ENCODE peak calls at places on chromosomes 13 and 19, in six cellular contexts. W, J, R, P, G and X are unnamed samples.

GRCh38 chr19:2186071-2186846 is 22.5 kb downstream of the DOT1L start:
- DNase-seq in W (no peak), J (peak; percentile 89), R (no peak), P (peak; percentile 70), G (peak; percentile 91), X (no peak)

GRCh38 chr19:19321143-19321577 is 531 bp downstream of the MAU2 start:
- DNase-seq in W (no peak), J (no peak), R (peak; percentile 73), P (peak; percentile 79), G (no peak), X (peak; percentile 31)

GRCh38 chr19:48006762-48007161 is 12.3 kb downstream of the ELSPBP1 start:
- DNase-seq in W (no peak), J (no peak), R (peak; percentile 83), P (peak; percentile 59), G (no peak), X (peak; percentile 25)

GRCh38 chr19:30175987-30176386 is 196.2 kb upstream of the ZNF536 start:
- DNase-seq in W (no peak), J (no peak), R (no peak), P (no peak), G (no peak), X (no peak)

GRCh38 chr19:32168111-32168510 is 177.3 kb upstream of the ZNF507 start:
- DNase-seq in W (no peak), J (no peak), R (no peak), P (no peak), G (no peak), X (no peak)

GRCh38 chr13:26052136-26052736 is 420 bp upstream of the SHISA2 start:
- DNase-seq in W (no peak), J (no peak), R (peak; percentile 43), P (no peak), G (no peak), X (no peak)

GRCh38 chr19:47095707-47096704 is 17.6 kb downstream of the ZC3H4 start:
- DNase-seq in W (peak; percentile 90), J (peak; percentile 70), R (peak; percentile 41), P (peak; percentile 42), G (peak; percentile 59), X (no peak)

GRCh38 chr19:45340232-45340898 is at the start of gene KLC3:
- DNase-seq in W (peak; percentile 84), J (no peak), R (peak; percentile 67), P (peak; percentile 90), G (no peak), X (no peak)

GRCh38 chr19:14182481-14182880 is 23.5 kb downstream of the ADGRL1 start:
- DNase-seq in W (no peak), J (no peak), R (no peak), P (no peak), G (no peak), X (no peak)

GRCh38 chr19:7605490-7606222 is 10.0 kb downstream of the CAMSAP3 start:
- DNase-seq in W (no peak), J (no peak), R (peak; percentile 91), P (peak; percentile 88), G (no peak), X (peak; percentile 39)

GRCh38 chr13:113029487-113030258 is 60.7 kb downstream of the MCF2L start:
- DNase-seq in W (peak; percentile 84), J (no peak), R (peak; percentile 81), P (peak; percentile 95), G (no peak), X (peak; percentile 21)

GRCh38 chr19:1240925-1241324 is 626 bp upstream of the ATP5F1D start:
- DNase-seq in W (no peak), J (no peak), R (no peak), P (peak; percentile 61), G (no peak), X (no peak)

GRCh38 chr19:33226550-33227241 is 1.0 kb upstream of the SLC7A10 start:
- DNase-seq in W (peak; percentile 90), J (no peak), R (peak; percentile 96), P (peak; percentile 93), G (no peak), X (no peak)

GRCh38 chr19:27776020-27776419 is 1436.9 kb downstream of the UQCRFS1 start:
- DNase-seq in W (no peak), J (no peak), R (peak; percentile 69), P (peak; percentile 81), G (no peak), X (peak; percentile 53)

GRCh38 chr13:43128504-43128929 is 105.1 kb downstream of the DNAJC15 start:
- DNase-seq in W (no peak), J (peak; percentile 9), R (no peak), P (no peak), G (peak; percentile 40), X (no peak)

GRCh38 chr19:20247016-20247683 is 80.1 kb downstream of the ZNF486 start:
- DNase-seq in W (no peak), J (peak; percentile 11), R (peak; percentile 69), P (peak; percentile 84), G (no peak), X (no peak)

GRCh38 chr19:47093841-47094240 is 19.7 kb downstream of the ZC3H4 start:
- DNase-seq in W (no peak), J (no peak), R (no peak), P (no peak), G (no peak), X (no peak)

GRCh38 chr19:741506-742131 is 9.3 kb upstream of the MISP start:
- DNase-seq in W (no peak), J (no peak), R (peak; percentile 90), P (peak; percentile 83), G (no peak), X (peak; percentile 36)

GRCh38 chr19:42075364-42075615 is 676 bp upstream of the ZNF574 start:
- DNase-seq in W (no peak), J (no peak), R (no peak), P (no peak), G (no peak), X (no peak)

GRCh38 chr13:36431204-36432105 is 840 bp upstream of the CCNA1 start:
- DNase-seq in W (peak; percentile 84), J (no peak), R (peak; percentile 45), P (no peak), G (no peak), X (no peak)

GRCh38 chr13:98284677-98285076 is 107.6 kb upstream of the RNF113B start:
- DNase-seq in W (no peak), J (no peak), R (no peak), P (no peak), G (no peak), X (no peak)

GRCh38 chr13:98289339-98289935 is 112.4 kb upstream of the RNF113B start:
- DNase-seq in W (no peak), J (no peak), R (no peak), P (no peak), G (no peak), X (no peak)

GRCh38 chr13:98286814-98287213 is 109.7 kb upstream of the RNF113B start:
- DNase-seq in W (no peak), J (no peak), R (no peak), P (no peak), G (no peak), X (no peak)

GRCh38 chr13:98285852-98286594 is 109.0 kb upstream of the RNF113B start:
- DNase-seq in W (no peak), J (no peak), R (no peak), P (no peak), G (no peak), X (no peak)

GRCh38 chr13:98285317-98285716 is 108.2 kb upstream of the RNF113B start:
- DNase-seq in W (no peak), J (no peak), R (no peak), P (no peak), G (no peak), X (peak; percentile 34)
- H3K4me1 ChIP-seq in W (no peaks in the 10 kb centered on the region), J (peaks cover 2% of the 10 kb centered on the region), R (peaks cover 30% of the 10 kb centered on the region), P (peaks cover 18% of the 10 kb centered on the region), G (no peaks in the 10 kb centered on the region), X (peaks cover 12% of the 10 kb centered on the region)

GRCh38 chr19:53992211-53992610 is 774 bp downstream of the CACNG6 start:
- DNase-seq in W (no peak), J (no peak), R (no peak), P (no peak), G (no peak), X (no peak)

GRCh38 chr19:53991224-53992113 is at the start of gene CACNG6:
- DNase-seq in W (peak; percentile 65), J (no peak), R (peak; percentile 86), P (peak; percentile 86), G (no peak), X (peak; percentile 49)

GRCh38 chr19:53993448-53993847 is 2.0 kb downstream of the CACNG6 start:
- DNase-seq in W (no peak), J (no peak), R (no peak), P (no peak), G (no peak), X (no peak)

GRCh38 chr19:53994811-53995210 is 3.4 kb downstream of the CACNG6 start:
- DNase-seq in W (no peak), J (no peak), R (no peak), P (no peak), G (no peak), X (no peak)

GRCh38 chr19:53992815-53993214 is 1.4 kb downstream of the CACNG6 start:
- DNase-seq in W (no peak), J (no peak), R (no peak), P (no peak), G (no peak), X (no peak)
- H3K4me1 ChIP-seq in W (peaks cover 9% of the 10 kb centered on the region), J (peaks cover 7% of the 10 kb centered on the region), R (peaks cover 12% of the 10 kb centered on the region), P (no peaks in the 10 kb centered on the region), G (peaks cover 10% of the 10 kb centered on the region), X (no peaks in the 10 kb centered on the region)

DNA sequence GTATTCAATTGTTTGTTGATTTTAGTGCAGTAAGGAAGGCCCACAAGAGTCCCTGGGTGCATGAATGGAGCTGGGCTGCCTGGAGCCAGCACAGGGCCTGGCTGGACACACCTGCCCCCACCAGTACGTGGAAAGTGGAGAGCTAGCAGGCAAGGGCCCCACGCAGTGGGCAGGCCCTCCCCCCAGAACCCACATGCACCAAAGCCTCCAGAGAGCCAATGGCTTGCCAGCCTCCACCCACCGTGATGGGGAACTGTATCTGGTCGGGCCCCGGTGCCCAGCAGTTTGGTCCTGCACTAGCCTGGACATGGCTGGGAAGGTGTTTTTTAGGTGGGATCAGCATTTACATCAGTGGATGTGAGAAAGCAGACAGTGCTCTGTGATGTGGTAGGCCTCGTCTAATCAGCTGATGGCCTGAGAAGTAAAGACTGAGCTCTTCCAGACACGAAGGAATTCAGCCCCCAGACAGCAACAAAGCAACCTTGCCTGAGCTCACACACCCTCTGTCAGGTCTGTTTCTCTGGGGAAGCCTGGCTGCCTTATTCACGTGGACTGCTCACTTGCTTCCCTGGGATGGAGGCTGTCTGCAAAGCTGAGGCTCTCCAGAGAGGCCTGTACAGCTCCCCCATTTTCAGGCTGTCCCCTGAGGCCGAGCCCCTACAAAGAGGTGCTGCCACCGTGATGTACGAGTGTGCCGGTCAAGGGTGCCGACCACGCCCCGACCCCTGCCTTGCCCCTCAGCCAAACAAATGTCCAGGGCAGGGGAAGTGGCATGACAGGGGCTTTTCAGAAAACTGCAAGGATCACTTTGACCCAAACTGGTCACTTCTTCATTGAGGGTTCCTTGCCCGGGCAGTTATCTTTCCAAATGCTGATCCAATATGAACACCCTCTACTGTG is 27.5 kb downstream of the RAB20 start:
- DNase-seq in W (no peak), J (no peak), R (no peak), P (no peak), G (no peak), X (no peak)
- H3K4me1 ChIP-seq in W (peaks cover 90% of the 10 kb centered on the region), J (peaks cover 26% of the 10 kb centered on the region), R (peaks cover 17% of the 10 kb centered on the region), P (no peaks in the 10 kb centered on the region), G (peaks cover 24% of the 10 kb centered on the region), X (no peaks in the 10 kb centered on the region)

DNA sequence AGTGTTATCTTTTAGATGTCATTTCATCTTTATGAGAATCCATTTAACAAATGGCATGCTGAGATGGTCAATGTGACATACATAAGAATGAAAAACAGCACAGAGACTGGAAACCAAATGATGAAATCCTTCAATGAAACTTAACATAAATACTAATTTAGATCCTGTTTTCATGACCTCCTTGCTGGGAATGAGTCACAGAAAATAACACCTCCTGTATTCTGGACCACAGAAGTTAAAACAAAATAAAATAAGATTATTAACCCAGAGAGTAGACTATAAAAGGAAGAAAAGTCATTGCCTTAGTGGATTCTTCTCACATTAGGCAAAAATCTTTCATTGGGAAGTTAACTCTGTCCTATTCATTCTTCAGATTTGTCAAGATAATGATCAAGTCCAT is 1.6 kb downstream of the DIAPH3 start:
- DNase-seq in W (no peak), J (no peak), R (no peak), P (no peak), G (no peak), X (no peak)
- H3K4me1 ChIP-seq in W (peaks cover 20% of the 10 kb centered on the region), J (peaks cover 24% of the 10 kb centered on the region), R (peaks cover 25% of the 10 kb centered on the region), P (peaks cover 23% of the 10 kb centered on the region), G (peaks cover 22% of the 10 kb centered on the region), X (peaks cover 26% of the 10 kb centered on the region)